ENCODE peak calls at places on chromosomes 7 and 10, in ten cellular contexts. One of them, this sample, is unnamed.

GRCh38 chr7:26369519-26370385 is 78.1 kb downstream of the SNX10 start:
- DNase-seq in lower leg skin: no peak
- DNase-seq in left ventricle myocardium inferior: no peak
- DNase-seq in fibroblast of pulmonary artery: peak
- DNase-seq in GM23248: peak
- DNase-seq in caudate nucleus: no peak
- DNase-seq in HL-60: no peak
- DNase-seq in H54: peak
- DNase-seq in stimulated activated CD8-positive, alpha-beta memory T cell treated with anti-CD3 and anti-CD28 coated beads, Interleukin-7, amount 100 ng/mL, for 4 hours: no peak
- DNase-seq in C1 segment of cervical spinal cord: peak
- DNase-seq in this sample: no peak

GRCh38 chr7:46230298-46231295 is 309.5 kb upstream of the IGFBP3 start:
- DNase-seq in lower leg skin: no peak
- DNase-seq in left ventricle myocardium inferior: no peak
- DNase-seq in fibroblast of pulmonary artery: peak
- DNase-seq in GM23248: peak
- DNase-seq in caudate nucleus: no peak
- DNase-seq in HL-60: no peak
- DNase-seq in H54: no peak
- DNase-seq in stimulated activated CD8-positive, alpha-beta memory T cell treated with anti-CD3 and anti-CD28 coated beads, Interleukin-7, amount 100 ng/mL, for 4 hours: no peak
- DNase-seq in C1 segment of cervical spinal cord: no peak
- DNase-seq in this sample: no peak

GRCh38 chr10:69087600-69088470 is at the start of gene SRGN:
- DNase-seq in lower leg skin: peak
- DNase-seq in left ventricle myocardium inferior: peak
- DNase-seq in fibroblast of pulmonary artery: peak
- DNase-seq in GM23248: peak
- DNase-seq in caudate nucleus: no peak
- DNase-seq in HL-60: peak
- DNase-seq in H54: peak
- DNase-seq in stimulated activated CD8-positive, alpha-beta memory T cell treated with anti-CD3 and anti-CD28 coated beads, Interleukin-7, amount 100 ng/mL, for 4 hours: peak
- DNase-seq in C1 segment of cervical spinal cord: peak
- DNase-seq in this sample: peak

GRCh38 chr10:73625884-73626753 is 15.2 kb downstream of the MYOZ1 start:
- DNase-seq in lower leg skin: peak
- DNase-seq in left ventricle myocardium inferior: peak
- DNase-seq in fibroblast of pulmonary artery: peak
- DNase-seq in GM23248: peak
- DNase-seq in caudate nucleus: peak
- DNase-seq in HL-60: peak
- DNase-seq in H54: peak
- DNase-seq in stimulated activated CD8-positive, alpha-beta memory T cell treated with anti-CD3 and anti-CD28 coated beads, Interleukin-7, amount 100 ng/mL, for 4 hours: peak
- DNase-seq in C1 segment of cervical spinal cord: peak
- DNase-seq in this sample: peak

GRCh38 chr7:75945297-75946168 is 30.6 kb downstream of the POR start:
- DNase-seq in lower leg skin: no peak
- DNase-seq in left ventricle myocardium inferior: no peak
- DNase-seq in fibroblast of pulmonary artery: peak
- DNase-seq in GM23248: peak
- DNase-seq in caudate nucleus: no peak
- DNase-seq in HL-60: peak
- DNase-seq in H54: no peak
- DNase-seq in stimulated activated CD8-positive, alpha-beta memory T cell treated with anti-CD3 and anti-CD28 coated beads, Interleukin-7, amount 100 ng/mL, for 4 hours: no peak
- DNase-seq in C1 segment of cervical spinal cord: no peak
- DNase-seq in this sample: peak

GRCh38 chr7:103626776-103627175 is 180.8 kb upstream of the SLC26A5 start:
- DNase-seq in lower leg skin: no peak
- DNase-seq in left ventricle myocardium inferior: no peak
- DNase-seq in fibroblast of pulmonary artery: no peak
- DNase-seq in GM23248: peak
- DNase-seq in caudate nucleus: no peak
- DNase-seq in HL-60: no peak
- DNase-seq in H54: no peak
- DNase-seq in stimulated activated CD8-positive, alpha-beta memory T cell treated with anti-CD3 and anti-CD28 coated beads, Interleukin-7, amount 100 ng/mL, for 4 hours: no peak
- DNase-seq in C1 segment of cervical spinal cord: no peak
- DNase-seq in this sample: no peak

GRCh38 chr7:73718905-73719805 is at the start of gene STX1A:
- DNase-seq in lower leg skin: no peak
- DNase-seq in left ventricle myocardium inferior: peak
- DNase-seq in fibroblast of pulmonary artery: peak
- DNase-seq in GM23248: peak
- DNase-seq in caudate nucleus: peak
- DNase-seq in HL-60: no peak
- DNase-seq in H54: peak
- DNase-seq in stimulated activated CD8-positive, alpha-beta memory T cell treated with anti-CD3 and anti-CD28 coated beads, Interleukin-7, amount 100 ng/mL, for 4 hours: peak
- DNase-seq in C1 segment of cervical spinal cord: peak
- DNase-seq in this sample: peak

GRCh38 chr7:34835901-34836300 is 177.9 kb downstream of the NPSR1 start:
- DNase-seq in lower leg skin: no peak
- DNase-seq in left ventricle myocardium inferior: no peak
- DNase-seq in fibroblast of pulmonary artery: no peak
- DNase-seq in GM23248: no peak
- DNase-seq in caudate nucleus: no peak
- DNase-seq in HL-60: no peak
- DNase-seq in H54: no peak
- DNase-seq in stimulated activated CD8-positive, alpha-beta memory T cell treated with anti-CD3 and anti-CD28 coated beads, Interleukin-7, amount 100 ng/mL, for 4 hours: no peak
- DNase-seq in C1 segment of cervical spinal cord: no peak
- DNase-seq in this sample: no peak